ENCODE peak calls at places on chromosomes 2 and 18, in eight cellular contexts. B, A, J, F, S, H, K and G are unnamed samples.

GRCh38 chr18:79935925-79936324 is 15.5 kb downstream of the SLC66A2 start:
- DNase-seq in S (peak; percentile 4), J (no peak), A (no peak), H (peak; percentile 4), B (no peak), K (no peak), F (no peak), G (no peak)

GRCh38 chr2:228048838-228049490 is 132.5 kb downstream of the SPHKAP start:
- DNase-seq in H (peak; percentile 10), J (no peak), A (peak; percentile 59), K (no peak), F (peak; percentile 67), S (peak; percentile 25), B (no peak), G (peak; percentile 88)

GRCh38 chr2:12778811-12779574 is 62.3 kb downstream of the TRIB2 start:
- DNase-seq in H (no peak), K (no peak), F (no peak), S (no peak), A (no peak), J (no peak), B (no peak), G (peak; percentile 90)

GRCh38 chr2:237594514-237594871 is 4.0 kb upstream of the RAB17 start:
- DNase-seq in B (no peak), H (no peak), A (no peak), J (no peak), F (no peak), S (no peak), K (no peak), G (peak; percentile 33)

GRCh38 chr18:54749291-54749690 is 79.0 kb upstream of the RAB27B start:
- DNase-seq in K (no peak), J (no peak), F (no peak), S (no peak), B (no peak), H (no peak), A (no peak), G (no peak)

GRCh38 chr2:238493880-238494572 is 67.3 kb downstream of the ASB1 start:
- DNase-seq in H (no peak), B (no peak), K (peak; percentile 16), F (no peak), S (no peak), A (no peak), J (peak; percentile 34), G (no peak)

GRCh38 chr2:22221006-22221405 is 1097.2 kb downstream of the TDRD15 start:
- DNase-seq in J (no peak), B (no peak), S (no peak), K (no peak), F (no peak), A (no peak), H (no peak), G (no peak)

GRCh38 chr2:152221870-152222269 is 46.3 kb upstream of the STAM2 start:
- DNase-seq in J (no peak), H (no peak), S (no peak), A (no peak), K (no peak), B (no peak), F (peak; percentile 47), G (no peak)

GRCh38 chr2:180143633-180144032 is 136.5 kb upstream of the CWC22 start:
- DNase-seq in S (no peak), K (no peak), F (no peak), B (no peak), J (no peak), H (no peak), A (no peak), G (no peak)

GRCh38 chr2:173386441-173387044 is 31.9 kb downstream of the CDCA7 start:
- DNase-seq in B (no peak), J (no peak), A (no peak), K (no peak), H (no peak), S (no peak), F (no peak), G (no peak)

GRCh38 chr2:238306680-238306998 is 13.7 kb upstream of the TRAF3IP1 start:
- DNase-seq in A (no peak), S (no peak), K (no peak), B (no peak), F (no peak), J (no peak), H (no peak), G (no peak)

GRCh38 chr2:101307503-101307902 is 998 bp downstream of the RNF149 start:
- DNase-seq in A (peak; percentile 42), J (no peak), K (no peak), F (peak; percentile 50), H (no peak), B (no peak), S (no peak), G (no peak)

GRCh38 chr2:201660293-201660895 is 17.1 kb upstream of the TMEM237 start:
- DNase-seq in B (no peak), F (no peak), J (no peak), A (no peak), H (no peak), K (no peak), S (no peak), G (no peak)

GRCh38 chr2:11732587-11732986 is 13.8 kb upstream of the LPIN1 start:
- DNase-seq in B (no peak), A (no peak), K (no peak), H (no peak), S (no peak), F (no peak), J (no peak), G (no peak)

GRCh38 chr2:96117701-96118588 is 1.6 kb upstream of the ADRA2B start:
- DNase-seq in S (no peak), K (no peak), A (no peak), F (no peak), H (no peak), J (no peak), B (no peak), G (no peak)

GRCh38 chr2:96118698-96119388 is 2.5 kb upstream of the ADRA2B start:
- DNase-seq in A (no peak), H (no peak), B (no peak), J (no peak), S (no peak), F (no peak), K (no peak), G (no peak)

GRCh38 chr2:96115631-96116423 is 544 bp downstream of the ADRA2B start:
- DNase-seq in J (no peak), B (no peak), H (no peak), F (no peak), K (no peak), A (no peak), S (no peak), G (no peak)

GRCh38 chr2:96116424-96116878 is at the start of gene ADRA2B:
- DNase-seq in J (peak; percentile 82), K (peak; percentile 81), A (peak; percentile 74), B (no peak), F (no peak), H (peak; percentile 88), S (peak; percentile 80), G (peak; percentile 60)

GRCh38 chr2:96116879-96117533 is 635 bp upstream of the ADRA2B start:
- DNase-seq in K (peak; percentile 53), B (no peak), S (peak; percentile 57), H (peak; percentile 62), A (peak; percentile 53), J (peak; percentile 68), F (peak; percentile 12), G (peak; percentile 68)
- TF ChIP-seq CTCF in K (peak; percentile 61), B (no peak), S (peak; percentile 98), H (peak; percentile 26), A (peak; percentile 52), J (peak; percentile 84), F (peak; percentile 11), G (peak; percentile 68)

GRCh38 chr18:73136134-73136533 is 268.3 kb upstream of the NETO1 start:
- DNase-seq in S (no peak), J (no peak), K (no peak), A (peak; percentile 11), F (peak; percentile 11), H (no peak), B (peak; percentile 4), G (peak; percentile 5)
- TF ChIP-seq CTCF in S (no peak), J (no peak), K (no peak), A (peak; percentile 45), F (peak; percentile 31), H (no peak), B (peak; percentile 57), G (peak; percentile 38)

GRCh38 chr2:157758586-157758985 is 117.5 kb downstream of the ACVR1 start:
- DNase-seq in F (no peak), S (no peak), H (no peak), K (no peak), J (no peak), B (no peak), A (peak; percentile 65), G (no peak)

GRCh38 chr2:157759855-157760254 is 116.3 kb downstream of the ACVR1 start:
- DNase-seq in F (no peak), K (no peak), B (no peak), A (no peak), H (no peak), J (no peak), S (no peak), G (no peak)

GRCh38 chr2:157761520-157761919 is 114.6 kb downstream of the ACVR1 start:
- DNase-seq in J (no peak), H (no peak), B (no peak), S (no peak), F (peak; percentile 40), A (peak; percentile 15), K (no peak), G (no peak)

GRCh38 chr2:157764386-157764785 is 111.7 kb downstream of the ACVR1 start:
- DNase-seq in A (no peak), H (no peak), K (no peak), S (no peak), B (no peak), J (no peak), F (no peak), G (no peak)

DNA sequence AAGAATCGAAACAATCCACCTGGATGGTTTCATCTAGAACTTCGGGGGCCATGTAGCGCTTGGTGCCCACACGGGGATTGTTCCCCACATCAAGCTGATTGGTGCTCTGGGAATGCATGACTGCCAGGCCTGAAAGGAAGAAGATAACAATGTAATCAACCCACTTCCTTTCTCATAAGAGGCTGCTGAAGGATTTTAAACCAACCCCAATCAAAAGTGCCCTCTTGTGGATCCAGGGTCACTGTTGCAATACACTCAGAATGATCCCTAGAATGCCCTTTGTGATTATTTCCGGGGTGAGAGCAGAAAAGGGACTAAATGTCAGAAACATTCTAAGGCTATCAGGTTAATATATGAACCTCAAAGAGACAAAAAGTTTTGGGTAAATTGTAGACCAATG is 115.2 kb downstream of the ACVR1 start:
- DNase-seq in A (no peak), F (no peak), K (no peak), J (no peak), H (no peak), S (no peak), B (no peak), G (no peak)
- TF ChIP-seq CTCF in A (no peak), F (no peak), K (no peak), J (no peak), H (no peak), S (no peak), B (no peak), G (no peak)

DNA sequence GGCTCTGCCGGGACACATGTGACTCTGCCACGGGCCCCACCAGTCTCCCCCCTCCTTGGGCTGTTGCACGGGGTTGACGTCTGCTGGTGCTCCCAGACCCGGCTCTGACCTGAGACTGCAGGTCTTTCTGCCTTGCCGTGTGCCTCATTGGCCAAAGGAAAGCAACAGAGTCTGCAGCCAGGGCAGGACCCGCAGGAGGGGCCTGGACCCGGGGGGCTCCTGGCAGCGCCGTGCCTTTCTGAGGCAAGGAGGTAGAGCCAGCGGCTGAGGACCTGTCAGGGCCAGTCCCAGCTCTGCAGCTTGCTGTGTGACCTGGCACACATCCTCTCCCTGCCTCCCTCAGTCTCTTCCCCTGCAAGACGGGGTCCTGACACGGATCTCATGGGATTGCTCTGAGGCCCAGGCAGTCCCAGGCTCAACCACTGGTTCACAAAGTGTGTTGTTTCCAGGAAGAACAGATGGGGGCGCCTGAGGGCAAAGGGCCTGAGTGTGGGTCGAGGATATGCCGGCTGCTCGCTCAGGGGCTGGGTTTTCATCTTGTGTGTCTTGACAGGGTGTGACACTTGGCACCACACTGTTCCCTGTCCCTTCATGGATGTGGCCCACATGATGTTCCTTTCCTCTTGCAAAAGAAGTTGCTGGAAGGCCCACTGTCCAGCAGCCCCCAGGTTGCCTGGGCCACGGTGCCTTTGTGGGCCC is 9.0 kb downstream of the CAPN10 start:
- DNase-seq in F (no peak), B (no peak), A (no peak), K (no peak), S (no peak), J (peak; percentile 55), H (peak; percentile 27), G (peak; percentile 30)
- TF ChIP-seq CTCF in F (peak; percentile 31), B (peak; percentile 38), A (peak; percentile 9), K (no peak), S (no peak), J (no peak), H (no peak), G (peak; percentile 41)